ENCODE peak calls at places on chromosomes 2 and 18, in six cellular contexts. T, M, E, Z, G and D are unnamed samples. For H3K36me3, the result is how much of the 10 kb centered on the place peaks cover.

GRCh38 chr2:149388120-149388816 is 57.9 kb downstream of the LYPD6 start:
- DNase-seq in M (no peak), E (no peak), T (no peak), G (peak), Z (no peak), D (peak)

GRCh38 chr18:76937597-76937996 is 115.2 kb downstream of the ZNF236 start:
- DNase-seq in E (no peak), M (no peak), T (no peak), G (no peak), Z (no peak), D (no peak)

GRCh38 chr2:3606028-3606369 is 11.1 kb downstream of the COLEC11 start:
- DNase-seq in Z (no peak), E (no peak), T (peak), M (peak), G (no peak), D (no peak)

GRCh38 chr2:64017811-64018714 is 1.2 kb downstream of the VPS54 start:
- DNase-seq in E (no peak), T (no peak), Z (no peak), M (no peak), G (peak), D (no peak)

GRCh38 chr2:156434461-156435291 is 1.5 kb upstream of the GPD2 start:
- DNase-seq in E (no peak), G (no peak), Z (no peak), M (no peak), T (no peak), D (no peak)

GRCh38 chr18:3281456-3282400 is 19.8 kb downstream of the MYL12B start:
- DNase-seq in E (no peak), M (no peak), Z (no peak), G (peak), T (no peak), D (no peak)

GRCh38 chr2:233811732-233812131 is 33.6 kb downstream of the MROH2A start:
- DNase-seq in G (no peak), E (no peak), T (no peak), M (peak), Z (no peak), D (peak)

GRCh38 chr2:226187601-226188000 is 612.0 kb downstream of the IRS1 start:
- DNase-seq in E (no peak), T (no peak), M (no peak), G (no peak), Z (no peak), D (no peak)

GRCh38 chr2:164913011-164913410 is 42.3 kb downstream of the SLC38A11 start:
- DNase-seq in T (no peak), Z (no peak), E (no peak), G (no peak), M (no peak), D (no peak)

GRCh38 chr2:219538488-219539294 is 4.9 kb downstream of the CHPF start:
- DNase-seq in Z (no peak), E (no peak), G (no peak), M (no peak), T (no peak), D (no peak)

GRCh38 chr2:118202707-118203303 is 114.5 kb downstream of the INSIG2 start:
- DNase-seq in T (peak), E (no peak), Z (peak), G (peak), M (no peak), D (peak)

GRCh38 chr2:56117764-56118163 is 66.0 kb upstream of the CCDC85A start:
- DNase-seq in G (no peak), T (no peak), M (no peak), E (no peak), Z (no peak), D (no peak)

GRCh38 chr2:124877065-124877671 is 852.1 kb downstream of the CNTNAP5 start:
- DNase-seq in E (no peak), M (no peak), Z (no peak), G (no peak), T (no peak), D (no peak)

GRCh38 chr2:127640082-127641072 is 5.6 kb upstream of the GPR17 start:
- DNase-seq in T (peak), E (no peak), M (no peak), G (no peak), Z (no peak), D (peak)

GRCh38 chr2:223549215-223549614 is 52.9 kb downstream of the SCG2 start:
- DNase-seq in M (no peak), T (no peak), E (no peak), Z (no peak), G (no peak), D (no peak)

GRCh38 chr2:232872826-232873225 is 2.8 kb downstream of the SNORC start:
- DNase-seq in M (peak), G (no peak), Z (no peak), T (no peak), E (no peak), D (no peak)

GRCh38 chr2:134628453-134628852 is 90.3 kb downstream of the TMEM163 start:
- DNase-seq in Z (no peak), E (no peak), T (no peak), G (no peak), M (no peak), D (no peak)

GRCh38 chr2:188527110-188527509 is 235.4 kb downstream of the GULP1 start:
- DNase-seq in Z (no peak), G (no peak), M (no peak), E (no peak), T (no peak), D (no peak)

GRCh38 chr2:84776011-84776410 is 104.9 kb downstream of the TRABD2A start:
- DNase-seq in E (no peak), T (no peak), Z (no peak), M (no peak), G (no peak), D (no peak)

GRCh38 chr2:48278590-48278989 is 251.4 kb upstream of the STON1 start:
- DNase-seq in G (no peak), Z (no peak), T (no peak), M (no peak), E (no peak), D (no peak)

GRCh38 chr18:43279015-43279758 is 1.9 kb upstream of the SYT4 start:
- DNase-seq in E (no peak), G (no peak), T (no peak), Z (no peak), M (no peak), D (peak)

GRCh38 chr18:12657849-12658829 is at the start of gene SPIRE1:
- DNase-seq in E (peak), G (peak), Z (peak), M (peak), T (peak), D (peak)

GRCh38 chr18:54360406-54360805 is 2.7 kb downstream of the C18orf54 start:
- DNase-seq in G (no peak), M (no peak), E (no peak), T (no peak), Z (no peak), D (no peak)

GRCh38 chr2:46535360-46535759 is 56.0 kb downstream of the TMEM247 start:
- DNase-seq in Z (no peak), T (peak), E (no peak), G (no peak), M (no peak), D (no peak)

GRCh38 chr18:8607776-8608682 is 1.2 kb upstream of the RAB12 start:
- DNase-seq in E (no peak), M (no peak), T (no peak), G (no peak), Z (no peak), D (no peak)
- TF ChIP-seq CTCF in E (no peak), M (no peak), T (no peak), G (no peak), Z (no peak), D (no peak)

GRCh38 chr2:190197143-190197720 is 122.4 kb downstream of the HIBCH start:
- DNase-seq in M (no peak), E (no peak), G (no peak), Z (no peak), T (no peak), D (no peak)
- H3K27ac ChIP-seq in M (no peak), E (no peak), G (no peak), Z (no peak), T (no peak), D (no peak)

DNA sequence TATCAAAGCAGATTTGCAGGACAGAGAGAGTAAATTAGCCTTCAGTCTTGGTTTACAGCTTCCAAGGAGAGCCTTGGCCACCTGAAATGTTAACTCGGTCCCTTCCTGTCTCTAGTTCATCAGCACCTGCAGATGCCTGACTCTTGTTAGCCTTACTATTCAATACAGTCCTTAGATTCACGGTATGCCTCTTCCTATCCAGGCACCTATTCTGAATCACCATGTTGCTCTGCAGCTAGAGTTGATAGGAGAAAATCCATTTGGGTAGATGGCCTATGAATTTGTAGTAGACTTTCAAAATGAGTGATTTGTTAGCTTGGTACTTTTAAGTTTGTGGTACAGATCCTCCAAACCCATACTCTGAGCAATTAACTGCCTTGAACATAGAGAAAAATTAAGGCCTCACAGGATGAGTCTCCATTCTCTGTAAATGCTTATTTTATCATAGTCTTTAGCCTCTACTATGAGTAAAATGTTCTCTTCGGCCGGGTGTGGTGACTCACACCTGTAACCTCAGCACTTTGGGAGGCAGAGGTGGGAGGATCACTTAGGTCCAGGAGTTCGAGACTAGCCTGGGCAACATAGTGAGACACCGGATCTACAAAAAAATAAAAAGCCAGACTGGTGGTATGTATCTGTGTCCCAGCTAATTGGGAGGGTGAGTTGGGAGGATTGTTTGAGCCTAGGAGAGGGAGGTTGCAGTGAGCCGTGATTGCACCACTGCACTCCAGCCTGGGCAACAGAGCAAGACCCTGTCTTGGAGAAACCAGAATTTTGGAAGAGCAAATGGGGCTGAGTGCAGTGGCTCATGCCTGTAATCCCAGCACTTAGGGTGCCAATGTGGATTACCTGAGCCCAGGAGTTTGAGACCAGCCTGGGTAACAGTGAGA is 32.9 kb downstream of the PTCD3 start:
- DNase-seq in Z (no peak), T (no peak), G (no peak), E (no peak), M (no peak), D (no peak)
- H3K36me3 ChIP-seq in Z (half or more), T (half or more), G (half or more), E (half or more), M (half or more), D (half or more)

DNA sequence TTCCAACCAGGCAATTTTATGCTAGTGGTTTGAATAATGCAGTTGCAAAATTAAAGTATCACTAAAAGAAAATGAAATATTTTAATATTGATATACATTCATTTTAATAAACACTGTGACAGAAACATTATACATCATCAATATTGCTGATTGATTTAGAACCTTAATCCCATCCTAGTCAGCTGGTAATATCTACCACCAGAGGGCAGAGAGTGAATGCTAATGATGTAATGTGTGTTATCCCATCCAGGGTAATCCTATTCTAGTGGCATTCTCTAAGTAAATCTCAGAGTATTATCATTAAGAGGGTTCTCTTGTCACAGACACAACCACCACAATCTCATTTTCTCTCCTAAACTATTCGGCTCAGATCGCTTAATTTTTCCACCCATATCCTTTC is 477.4 kb downstream of the CPS1 start:
- DNase-seq in T (no peak), Z (no peak), E (no peak), G (no peak), M (no peak), D (peak)
- TF ChIP-seq CTCF in T (no peak), Z (peak), E (peak), G (no peak), M (no peak), D (peak)

GRCh38 chr2:100206731-100207255 is 64.4 kb upstream of the AFF3 start:
- DNase-seq in E (no peak), T (no peak), G (no peak), M (no peak), Z (no peak), D (no peak)

GRCh38 chr2:100205128-100205527 is 62.7 kb upstream of the AFF3 start:
- DNase-seq in E (no peak), G (no peak), M (no peak), T (no peak), Z (no peak), D (no peak)

GRCh38 chr2:100211517-100211916 is 69.1 kb upstream of the AFF3 start:
- DNase-seq in M (no peak), T (no peak), G (no peak), Z (no peak), E (no peak), D (no peak)

GRCh38 chr2:100207411-100207885 is 65.1 kb upstream of the AFF3 start:
- DNase-seq in G (no peak), M (no peak), T (no peak), E (no peak), Z (no peak), D (peak)

GRCh38 chr2:100208375-100208774 is 66.0 kb upstream of the AFF3 start:
- DNase-seq in T (no peak), M (no peak), Z (no peak), E (no peak), G (no peak), D (no peak)
- H3K27ac ChIP-seq in T (no peak), M (no peak), Z (no peak), E (peak), G (no peak), D (no peak)

GRCh38 chr18:35106013-35106844 is 65.0 kb downstream of the MAPRE2 start:
- DNase-seq in M (no peak), T (no peak), G (no peak), Z (no peak), E (no peak), D (no peak)

GRCh38 chr18:35104391-35105051 is 63.3 kb downstream of the MAPRE2 start:
- DNase-seq in G (no peak), M (no peak), Z (no peak), E (no peak), T (no peak), D (no peak)

GRCh38 chr18:35110554-35111058 is 69.4 kb downstream of the MAPRE2 start:
- DNase-seq in G (peak), T (no peak), Z (no peak), M (no peak), E (no peak), D (no peak)

GRCh38 chr18:35110037-35110436 is 68.8 kb downstream of the MAPRE2 start:
- DNase-seq in E (no peak), M (no peak), T (no peak), Z (no peak), G (no peak), D (no peak)

DNA sequence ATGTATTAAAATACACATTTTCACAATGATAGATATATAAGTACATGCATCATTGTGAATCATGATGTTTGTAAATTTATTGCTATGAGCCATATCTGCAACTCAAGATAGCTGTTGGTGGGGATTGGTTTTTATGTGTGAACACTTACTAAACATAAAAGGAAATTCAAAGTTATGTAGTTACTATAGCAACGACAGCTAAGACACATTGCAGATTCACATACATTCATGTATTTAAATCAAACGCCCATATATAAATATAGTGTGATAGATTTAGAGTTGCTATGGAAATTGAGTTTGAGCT is 65.6 kb downstream of the MAPRE2 start:
- DNase-seq in Z (no peak), E (no peak), T (no peak), M (no peak), G (no peak), D (no peak)
- H3K36me3 ChIP-seq in Z (under half), E (under half), T (under half), M (under half), G (under half), D (under half)

DNA sequence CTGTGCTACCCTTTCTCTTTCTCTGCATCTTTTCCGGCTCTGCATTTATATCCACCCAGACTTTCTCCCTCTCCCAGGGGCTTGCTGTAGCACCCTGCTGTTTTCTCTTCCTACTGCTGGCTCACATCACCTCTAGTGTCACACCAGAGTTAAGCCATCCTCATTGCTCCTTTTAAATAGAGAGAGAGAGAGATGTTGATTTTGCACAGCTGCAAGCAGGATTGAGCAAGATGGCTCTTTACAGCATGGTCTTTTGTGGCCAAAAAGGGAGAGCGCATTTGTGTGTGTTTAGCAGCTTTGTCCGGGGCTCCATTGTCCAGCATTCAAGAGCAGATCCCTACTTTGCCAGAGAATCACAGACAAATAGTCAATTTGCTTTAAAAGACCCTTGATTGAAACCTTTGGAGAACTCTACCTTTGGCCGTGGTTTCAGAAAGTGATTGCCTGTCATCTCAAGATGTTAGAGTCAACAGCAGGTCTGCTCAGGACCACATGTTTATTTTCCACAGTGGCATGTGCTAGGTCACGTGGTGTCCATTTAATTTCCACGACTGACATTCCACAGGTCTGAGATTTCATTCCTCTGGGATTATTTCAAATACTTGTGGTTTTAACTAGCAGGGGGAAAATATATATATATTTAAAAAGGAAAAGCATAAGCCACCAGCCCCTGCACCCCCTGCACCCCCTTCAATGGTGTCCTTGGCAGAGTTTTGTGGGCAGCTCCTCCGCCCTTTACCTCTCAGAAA is 360.0 kb upstream of the SLC14A2 start:
- DNase-seq in E (no peak), M (peak), G (no peak), T (no peak), Z (no peak), D (no peak)
- TF ChIP-seq CTCF in E (no peak), M (no peak), G (no peak), T (no peak), Z (no peak), D (no peak)